ENCODE peak calls at places on chromosome X, in five cellular contexts. M is CD8-positive, alpha-beta T cell; X is stomach; T is A549; Y is H9. R is an unnamed sample.

GRCh38 chrX:135596495-135596894 is 76.0 kb downstream of the INTS6L start:
- DNase-seq in M (no peak), X (peak; percentile 40), T (peak; percentile 38), Y (peak; percentile 66), R (peak; percentile 8)

GRCh38 chrX:18895157-18895952 is 88.6 kb downstream of the PHKA2 start:
- DNase-seq in M (no peak), X (no peak), T (no peak), Y (peak; percentile 24), R (peak; percentile 81)

GRCh38 chrX:9859711-9860555 is 73.7 kb downstream of the SHROOM2 start:
- DNase-seq in M (no peak), X (no peak), T (no peak), Y (no peak), R (no peak)

GRCh38 chrX:129522184-129523059 is 868 bp downstream of the SMARCA1 start:
- DNase-seq in M (no peak), X (peak; percentile 63), T (peak; percentile 66), Y (peak; percentile 67), R (peak; percentile 32)

GRCh38 chrX:43964936-43965335 is 8.3 kb downstream of the NDP start:
- DNase-seq in M (no peak), X (no peak), T (no peak), Y (no peak), R (no peak)

GRCh38 chrX:103688949-103689348 is 2.5 kb upstream of the MORF4L2 start:
- DNase-seq in M (no peak), X (no peak), T (peak; percentile 28), Y (no peak), R (no peak)

GRCh38 chrX:69137371-69137881 is 27.8 kb downstream of the PJA1 start:
- DNase-seq in M (no peak), X (no peak), T (no peak), Y (peak; percentile 49), R (peak; percentile 16)

GRCh38 chrX:123408856-123409737 is 225.0 kb downstream of the GRIA3 start:
- DNase-seq in M (no peak), X (no peak), T (no peak), Y (no peak), R (no peak)

GRCh38 chrX:55160685-55161552 is 59.2 kb upstream of the PAGE5 start:
- DNase-seq in M (peak; percentile 92), X (peak; percentile 88), T (peak; percentile 92), Y (peak; percentile 87), R (peak; percentile 87)
- H3K4me1 ChIP-seq in M (peaks cover 9% of the 10 kb centered on the region), X (no peaks in the 10 kb centered on the region), T (peaks cover 6% of the 10 kb centered on the region), Y (no peaks in the 10 kb centered on the region), R (no peaks in the 10 kb centered on the region)

DNA sequence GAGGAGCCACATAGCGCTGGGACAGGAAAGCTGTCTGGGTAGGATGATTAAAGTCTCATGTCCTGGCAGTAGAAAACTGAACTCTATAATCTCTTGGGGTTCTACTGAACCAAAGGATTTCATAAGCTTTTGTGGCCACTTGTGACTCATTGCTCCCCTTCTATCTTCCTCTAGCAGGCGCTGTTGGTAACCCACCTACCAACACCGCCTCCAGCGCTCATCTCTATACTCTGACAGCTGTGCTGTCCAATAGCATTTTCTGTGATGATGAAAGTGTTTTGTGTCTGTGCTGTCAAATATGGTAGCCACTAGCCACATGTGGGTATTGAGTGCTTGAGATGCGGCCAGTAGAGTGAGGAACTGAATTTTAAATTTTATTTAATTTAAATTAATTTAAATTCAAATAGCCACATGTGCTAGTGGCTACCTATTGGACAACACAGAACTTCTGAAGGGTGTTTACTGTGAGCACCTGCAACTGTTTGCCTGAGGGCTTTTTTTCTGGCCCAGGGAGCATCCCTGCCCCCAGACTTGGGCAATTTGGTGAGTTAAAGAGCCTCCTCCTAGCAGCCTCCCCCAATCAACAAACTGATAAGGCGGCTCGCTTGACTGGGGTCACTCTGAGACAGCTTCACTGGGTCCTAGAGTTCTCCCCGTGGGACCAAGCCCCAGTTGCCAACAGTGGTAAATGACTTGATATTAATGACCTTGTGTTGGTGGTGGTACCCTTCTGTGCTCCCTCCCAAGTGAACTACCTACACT is 169.2 kb upstream of the ATP6AP2 start:
- DNase-seq in M (no peak), X (no peak), T (peak; percentile 4), Y (peak; percentile 54), R (no peak)
- TF ChIP-seq CTCF in M (no peak), X (no peak), T (no peak), Y (peak; percentile 71), R (no peak)

GRCh38 chrX:48754124-48754667 is 7.4 kb upstream of the GLOD5 start:
- DNase-seq in M (no peak), X (no peak), T (peak; percentile 29), Y (no peak), R (no peak)
- H3K4me1 ChIP-seq in M (no peaks in the 10 kb centered on the region), X (no peaks in the 10 kb centered on the region), T (peaks cover 5% of the 10 kb centered on the region), Y (no peaks in the 10 kb centered on the region), R (no peaks in the 10 kb centered on the region)

DNA sequence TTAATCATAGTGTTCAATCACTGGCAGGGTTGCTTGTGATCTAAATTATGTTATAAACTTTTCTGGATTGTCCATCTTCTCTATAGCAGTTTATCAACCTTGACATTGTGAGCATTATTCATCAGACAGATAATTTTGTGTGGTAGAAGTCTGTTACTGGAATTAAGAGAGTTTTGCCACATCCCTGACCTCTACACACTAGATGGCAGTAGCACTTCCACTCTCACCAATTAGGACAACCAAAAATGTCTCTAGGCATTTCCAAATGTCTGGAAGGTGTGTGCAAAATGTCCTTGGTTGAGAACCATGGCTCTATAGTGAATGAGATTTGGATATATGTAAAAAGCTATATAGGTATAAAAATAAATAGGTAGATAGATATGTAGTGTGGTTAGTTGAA is 324.1 kb upstream of the FAM47C start:
- DNase-seq in M (no peak), X (no peak), T (no peak), Y (no peak), R (no peak)
- TF ChIP-seq CTCF in M (no peak), X (no peak), T (no peak), Y (peak; percentile 52), R (no peak)

GRCh38 chrX:1545776-1546408 is 8.9 kb upstream of the P2RY8 start:
- DNase-seq in M (no peak), X (no peak), T (no peak), Y (no peak), R (no peak)
- H3K4me1 ChIP-seq in M (no peaks in the 10 kb centered on the region), X (no peaks in the 10 kb centered on the region), T (no peaks in the 10 kb centered on the region), Y (no peaks in the 10 kb centered on the region), R (no peaks in the 10 kb centered on the region)

GRCh38 chrX:15838017-15838416 is 16.6 kb downstream of the AP1S2 start:
- DNase-seq in M (no peak), X (no peak), T (peak; percentile 10), Y (peak; percentile 43), R (no peak)
- TF ChIP-seq CTCF in M (peak; percentile 35), X (no peak), T (no peak), Y (peak; percentile 67), R (no peak)

GRCh38 chrX:153827016-153827415 is 3.3 kb downstream of the PDZD4 start:
- DNase-seq in M (no peak), X (no peak), T (no peak), Y (no peak), R (no peak)

GRCh38 chrX:153821066-153821465 is 9.3 kb downstream of the PDZD4 start:
- DNase-seq in M (no peak), X (no peak), T (no peak), Y (no peak), R (no peak)

GRCh38 chrX:153825042-153825441 is 5.3 kb downstream of the PDZD4 start:
- DNase-seq in M (no peak), X (no peak), T (no peak), Y (no peak), R (no peak)

GRCh38 chrX:153827903-153828302 is 2.4 kb downstream of the PDZD4 start:
- DNase-seq in M (no peak), X (no peak), T (no peak), Y (no peak), R (no peak)

DNA sequence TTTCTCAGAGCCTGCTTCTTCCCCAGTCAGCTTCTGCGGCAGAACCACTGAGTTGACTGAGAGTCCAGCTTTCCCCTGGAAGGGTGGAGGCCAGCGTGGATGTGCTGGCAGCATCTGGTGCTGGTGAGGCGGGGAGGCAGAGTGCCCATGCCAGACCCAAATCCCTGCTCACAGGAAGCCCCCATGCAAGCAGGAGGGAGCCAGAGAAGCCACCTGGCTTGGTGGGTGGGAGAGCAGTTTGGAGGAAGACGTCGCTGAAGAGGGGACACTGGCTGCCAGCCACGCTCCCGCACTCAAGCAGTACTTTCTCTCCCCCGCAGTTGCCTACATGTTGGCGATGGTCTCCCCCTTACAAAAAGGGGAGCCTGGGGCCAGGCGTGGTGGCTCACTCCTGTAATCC is 6.0 kb downstream of the PDZD4 start:
- DNase-seq in M (no peak), X (no peak), T (no peak), Y (no peak), R (no peak)
- H3K4me1 ChIP-seq in M (peaks cover 27% of the 10 kb centered on the region), X (peaks cover under 1% of the 10 kb centered on the region), T (peaks cover 1% of the 10 kb centered on the region), Y (peaks cover 3% of the 10 kb centered on the region), R (no peaks in the 10 kb centered on the region)

DNA sequence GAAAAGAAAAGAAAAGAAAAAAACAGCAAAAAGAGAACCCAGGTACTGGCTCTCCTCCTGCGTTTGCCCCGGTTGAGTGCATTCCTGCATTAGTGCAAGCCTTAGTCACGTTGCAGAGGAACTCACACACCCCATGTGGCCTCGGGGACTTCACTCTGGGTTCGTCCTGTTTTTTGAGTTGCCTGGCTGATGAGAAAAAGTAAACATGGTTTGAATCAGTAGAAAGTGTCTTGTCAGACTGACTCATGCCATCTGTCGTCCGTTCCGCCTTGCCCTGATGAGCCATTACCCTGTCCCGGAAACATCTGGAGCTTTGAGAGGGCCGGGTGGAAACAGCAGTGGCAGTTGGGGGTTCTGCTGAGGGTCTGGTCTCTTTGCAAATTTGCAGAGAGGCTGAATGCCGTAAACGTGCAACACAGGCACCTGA is 16.3 kb downstream of the CD99 start:
- DNase-seq in M (peak; percentile 75), X (peak; percentile 28), T (peak; percentile 97), Y (peak; percentile 76), R (peak; percentile 68)
- TF ChIP-seq CTCF in M (no peak), X (no peak), T (no peak), Y (no peak), R (no peak)

R was measured in gastrocnemius medialis.